ENCODE peak calls at places on chromosomes 7 and 10, in ten cellular contexts. One of them, this sample, is unnamed.

GRCh38 chr10:91541481-91541880 is 91.4 kb downstream of the PPP1R3C start:
- DNase-seq in HS-5: no peak
- DNase-seq in astrocyte of the spinal cord: peak
- DNase-seq in psoas muscle: no peak
- DNase-seq in anterior cingulate cortex: peak
- DNase-seq in heart left ventricle: no peak
- DNase-seq in activated CD4-positive, alpha-beta T cell treated with anti-CD3 and anti-CD28 coated beads, Interleukin-2, amount 10 ng/mL, durations not matched to agents 7 days and 5 days: no peak
- DNase-seq in activated effector memory CD4-positive, alpha-beta T cell treated with anti-CD3 and anti-CD28 coated beads, Interleukin-2, amount 50 U/mL, for 16 hours: no peak
- DNase-seq in HT-29: no peak
- DNase-seq in AML-193: no peak
- DNase-seq in this sample: no peak

GRCh38 chr7:7323352-7323751 is 141.0 kb downstream of the C1GALT1 start:
- DNase-seq in anterior cingulate cortex: no peak
- DNase-seq in psoas muscle: no peak
- DNase-seq in heart left ventricle: no peak
- DNase-seq in astrocyte of the spinal cord: no peak
- DNase-seq in activated effector memory CD4-positive, alpha-beta T cell treated with anti-CD3 and anti-CD28 coated beads, Interleukin-2, amount 50 U/mL, for 16 hours: no peak
- DNase-seq in HS-5: no peak
- DNase-seq in activated CD4-positive, alpha-beta T cell treated with anti-CD3 and anti-CD28 coated beads, Interleukin-2, amount 10 ng/mL, durations not matched to agents 7 days and 5 days: no peak
- DNase-seq in HT-29: no peak
- DNase-seq in AML-193: no peak
- DNase-seq in this sample: no peak

GRCh38 chr10:78416031-78416800 is 382.6 kb downstream of the RPS24 start:
- DNase-seq in anterior cingulate cortex: no peak
- DNase-seq in HS-5: peak
- DNase-seq in astrocyte of the spinal cord: peak
- DNase-seq in activated CD4-positive, alpha-beta T cell treated with anti-CD3 and anti-CD28 coated beads, Interleukin-2, amount 10 ng/mL, durations not matched to agents 7 days and 5 days: no peak
- DNase-seq in heart left ventricle: no peak
- DNase-seq in HT-29: peak
- DNase-seq in psoas muscle: no peak
- DNase-seq in AML-193: no peak
- DNase-seq in activated effector memory CD4-positive, alpha-beta T cell treated with anti-CD3 and anti-CD28 coated beads, Interleukin-2, amount 50 U/mL, for 16 hours: no peak
- DNase-seq in this sample: peak

GRCh38 chr7:75968561-75969001 is 25.8 kb downstream of the TMEM120A start:
- DNase-seq in HS-5: no peak
- DNase-seq in activated effector memory CD4-positive, alpha-beta T cell treated with anti-CD3 and anti-CD28 coated beads, Interleukin-2, amount 50 U/mL, for 16 hours: no peak
- DNase-seq in psoas muscle: peak
- DNase-seq in heart left ventricle: peak
- DNase-seq in activated CD4-positive, alpha-beta T cell treated with anti-CD3 and anti-CD28 coated beads, Interleukin-2, amount 10 ng/mL, durations not matched to agents 7 days and 5 days: no peak
- DNase-seq in HT-29: no peak
- DNase-seq in anterior cingulate cortex: peak
- DNase-seq in AML-193: no peak
- DNase-seq in astrocyte of the spinal cord: no peak
- DNase-seq in this sample: peak

GRCh38 chr7:137169282-137169698 is 174.2 kb downstream of the PTN start:
- DNase-seq in psoas muscle: peak
- DNase-seq in HS-5: no peak
- DNase-seq in AML-193: no peak
- DNase-seq in anterior cingulate cortex: peak
- DNase-seq in astrocyte of the spinal cord: peak
- DNase-seq in HT-29: peak
- DNase-seq in activated CD4-positive, alpha-beta T cell treated with anti-CD3 and anti-CD28 coated beads, Interleukin-2, amount 10 ng/mL, durations not matched to agents 7 days and 5 days: no peak
- DNase-seq in activated effector memory CD4-positive, alpha-beta T cell treated with anti-CD3 and anti-CD28 coated beads, Interleukin-2, amount 50 U/mL, for 16 hours: no peak
- DNase-seq in heart left ventricle: peak
- DNase-seq in this sample: peak

GRCh38 chr7:158097106-158097505 is 490.5 kb downstream of the PTPRN2 start:
- DNase-seq in AML-193: no peak
- DNase-seq in HT-29: no peak
- DNase-seq in activated effector memory CD4-positive, alpha-beta T cell treated with anti-CD3 and anti-CD28 coated beads, Interleukin-2, amount 50 U/mL, for 16 hours: no peak
- DNase-seq in astrocyte of the spinal cord: no peak
- DNase-seq in activated CD4-positive, alpha-beta T cell treated with anti-CD3 and anti-CD28 coated beads, Interleukin-2, amount 10 ng/mL, durations not matched to agents 7 days and 5 days: no peak
- DNase-seq in anterior cingulate cortex: no peak
- DNase-seq in HS-5: no peak
- DNase-seq in psoas muscle: no peak
- DNase-seq in heart left ventricle: no peak
- DNase-seq in this sample: no peak

GRCh38 chr7:98949336-98950044 is 71.2 kb downstream of the TRRAP start:
- DNase-seq in AML-193: no peak
- DNase-seq in HT-29: no peak
- DNase-seq in anterior cingulate cortex: peak
- DNase-seq in activated effector memory CD4-positive, alpha-beta T cell treated with anti-CD3 and anti-CD28 coated beads, Interleukin-2, amount 50 U/mL, for 16 hours: no peak
- DNase-seq in HS-5: no peak
- DNase-seq in psoas muscle: peak
- DNase-seq in heart left ventricle: peak
- DNase-seq in astrocyte of the spinal cord: no peak
- DNase-seq in activated CD4-positive, alpha-beta T cell treated with anti-CD3 and anti-CD28 coated beads, Interleukin-2, amount 10 ng/mL, durations not matched to agents 7 days and 5 days: no peak
- DNase-seq in this sample: no peak

GRCh38 chr7:111796671-111797070 is 234.4 kb upstream of the IMMP2L start:
- DNase-seq in AML-193: no peak
- DNase-seq in activated effector memory CD4-positive, alpha-beta T cell treated with anti-CD3 and anti-CD28 coated beads, Interleukin-2, amount 50 U/mL, for 16 hours: no peak
- DNase-seq in activated CD4-positive, alpha-beta T cell treated with anti-CD3 and anti-CD28 coated beads, Interleukin-2, amount 10 ng/mL, durations not matched to agents 7 days and 5 days: peak
- DNase-seq in HT-29: peak
- DNase-seq in anterior cingulate cortex: no peak
- DNase-seq in astrocyte of the spinal cord: peak
- DNase-seq in HS-5: no peak
- DNase-seq in psoas muscle: no peak
- DNase-seq in heart left ventricle: no peak
- DNase-seq in this sample: no peak

GRCh38 chr7:79454325-79454960 is 976 bp upstream of the MAGI2 start:
- DNase-seq in AML-193: no peak
- DNase-seq in activated CD4-positive, alpha-beta T cell treated with anti-CD3 and anti-CD28 coated beads, Interleukin-2, amount 10 ng/mL, durations not matched to agents 7 days and 5 days: no peak
- DNase-seq in HT-29: no peak
- DNase-seq in astrocyte of the spinal cord: no peak
- DNase-seq in heart left ventricle: peak
- DNase-seq in psoas muscle: peak
- DNase-seq in anterior cingulate cortex: no peak
- DNase-seq in HS-5: no peak
- DNase-seq in activated effector memory CD4-positive, alpha-beta T cell treated with anti-CD3 and anti-CD28 coated beads, Interleukin-2, amount 50 U/mL, for 16 hours: no peak
- DNase-seq in this sample: peak

GRCh38 chr7:30804078-30804661 is 33.0 kb downstream of the MINDY4 start:
- DNase-seq in AML-193: no peak
- DNase-seq in heart left ventricle: no peak
- DNase-seq in astrocyte of the spinal cord: peak
- DNase-seq in activated effector memory CD4-positive, alpha-beta T cell treated with anti-CD3 and anti-CD28 coated beads, Interleukin-2, amount 50 U/mL, for 16 hours: no peak
- DNase-seq in HT-29: peak
- DNase-seq in HS-5: peak
- DNase-seq in anterior cingulate cortex: no peak
- DNase-seq in psoas muscle: no peak
- DNase-seq in activated CD4-positive, alpha-beta T cell treated with anti-CD3 and anti-CD28 coated beads, Interleukin-2, amount 10 ng/mL, durations not matched to agents 7 days and 5 days: no peak
- DNase-seq in this sample: peak

GRCh38 chr7:67301667-67302066 is 305.0 kb downstream of the TYW1 start:
- DNase-seq in HT-29: no peak
- DNase-seq in astrocyte of the spinal cord: no peak
- DNase-seq in anterior cingulate cortex: no peak
- DNase-seq in HS-5: no peak
- DNase-seq in activated effector memory CD4-positive, alpha-beta T cell treated with anti-CD3 and anti-CD28 coated beads, Interleukin-2, amount 50 U/mL, for 16 hours: no peak
- DNase-seq in heart left ventricle: no peak
- DNase-seq in AML-193: no peak
- DNase-seq in psoas muscle: no peak
- DNase-seq in activated CD4-positive, alpha-beta T cell treated with anti-CD3 and anti-CD28 coated beads, Interleukin-2, amount 10 ng/mL, durations not matched to agents 7 days and 5 days: no peak
- DNase-seq in this sample: no peak

GRCh38 chr10:120336910-120337540 is 120.0 kb upstream of the PLPP4 start:
- DNase-seq in AML-193: peak
- DNase-seq in astrocyte of the spinal cord: peak
- DNase-seq in psoas muscle: no peak
- DNase-seq in heart left ventricle: no peak
- DNase-seq in anterior cingulate cortex: no peak
- DNase-seq in activated effector memory CD4-positive, alpha-beta T cell treated with anti-CD3 and anti-CD28 coated beads, Interleukin-2, amount 50 U/mL, for 16 hours: peak
- DNase-seq in HT-29: peak
- DNase-seq in HS-5: no peak
- DNase-seq in activated CD4-positive, alpha-beta T cell treated with anti-CD3 and anti-CD28 coated beads, Interleukin-2, amount 10 ng/mL, durations not matched to agents 7 days and 5 days: peak
- DNase-seq in this sample: peak

GRCh38 chr10:14659626-14660196 is 115.0 kb downstream of the FAM107B start:
- DNase-seq in activated effector memory CD4-positive, alpha-beta T cell treated with anti-CD3 and anti-CD28 coated beads, Interleukin-2, amount 50 U/mL, for 16 hours: peak
- DNase-seq in heart left ventricle: peak
- DNase-seq in HS-5: no peak
- DNase-seq in psoas muscle: no peak
- DNase-seq in activated CD4-positive, alpha-beta T cell treated with anti-CD3 and anti-CD28 coated beads, Interleukin-2, amount 10 ng/mL, durations not matched to agents 7 days and 5 days: peak
- DNase-seq in HT-29: no peak
- DNase-seq in astrocyte of the spinal cord: no peak
- DNase-seq in AML-193: peak
- DNase-seq in anterior cingulate cortex: no peak
- DNase-seq in this sample: no peak